ENCODE peak calls at places on chromosomes 5 and 9, in five cellular contexts. One of them, this sample, is unnamed.

GRCh38 chr5:167392252-167392651 is 899.2 kb upstream of the WWC1 start:
- DNase-seq in GM13977: no peak
- DNase-seq in neural crest cell: no peak
- DNase-seq in AG04450: no peak
- DNase-seq in progenitor cell of endocrine pancreas: no peak
- DNase-seq in this sample: no peak

GRCh38 chr9:92360083-92360482 is 34.3 kb downstream of the CENPP start:
- DNase-seq in AG04450: no peak
- DNase-seq in GM13977: no peak
- DNase-seq in progenitor cell of endocrine pancreas: no peak
- DNase-seq in neural crest cell: no peak
- DNase-seq in this sample: no peak

GRCh38 chr5:177537389-177538361 is 16.7 kb downstream of the FAM193B start:
- DNase-seq in neural crest cell: no peak
- DNase-seq in AG04450: peak
- DNase-seq in progenitor cell of endocrine pancreas: no peak
- DNase-seq in GM13977: no peak
- DNase-seq in this sample: no peak

GRCh38 chr9:132244582-132245455 is 83.0 kb downstream of the NTNG2 start:
- DNase-seq in GM13977: no peak
- DNase-seq in neural crest cell: no peak
- DNase-seq in progenitor cell of endocrine pancreas: no peak
- DNase-seq in AG04450: no peak
- DNase-seq in this sample: peak

GRCh38 chr5:15500326-15500958 is 462 bp downstream of the FBXL7 start:
- DNase-seq in AG04450: no peak
- DNase-seq in neural crest cell: peak
- DNase-seq in GM13977: no peak
- DNase-seq in progenitor cell of endocrine pancreas: peak
- DNase-seq in this sample: peak

GRCh38 chr9:114484854-114485443 is 20.3 kb downstream of the WHRN start:
- DNase-seq in progenitor cell of endocrine pancreas: no peak
- DNase-seq in neural crest cell: no peak
- DNase-seq in AG04450: peak
- DNase-seq in GM13977: peak
- DNase-seq in this sample: no peak

GRCh38 chr9:129491486-129491855 is 129.4 kb downstream of the C9orf50 start:
- DNase-seq in GM13977: no peak
- DNase-seq in progenitor cell of endocrine pancreas: no peak
- DNase-seq in neural crest cell: no peak
- DNase-seq in AG04450: no peak
- DNase-seq in this sample: no peak

GRCh38 chr5:148482697-148483462 is 99.1 kb downstream of the FBXO38 start:
- DNase-seq in neural crest cell: peak
- DNase-seq in progenitor cell of endocrine pancreas: peak
- DNase-seq in AG04450: no peak
- DNase-seq in GM13977: peak
- DNase-seq in this sample: peak

GRCh38 chr9:99873531-99873930 is 32.9 kb upstream of the STX17 start:
- DNase-seq in progenitor cell of endocrine pancreas: no peak
- DNase-seq in GM13977: no peak
- DNase-seq in neural crest cell: no peak
- DNase-seq in AG04450: peak
- DNase-seq in this sample: no peak

GRCh38 chr9:98494852-98495251 is 213.9 kb downstream of the GABBR2 start:
- DNase-seq in progenitor cell of endocrine pancreas: no peak
- DNase-seq in AG04450: no peak
- DNase-seq in neural crest cell: no peak
- DNase-seq in GM13977: no peak
- DNase-seq in this sample: no peak

GRCh38 chr5:56561-57290 is 35.2 kb upstream of the PLEKHG4B start:
- DNase-seq in AG04450: no peak
- DNase-seq in GM13977: peak
- DNase-seq in progenitor cell of endocrine pancreas: peak
- DNase-seq in neural crest cell: no peak
- DNase-seq in this sample: no peak

GRCh38 chr5:108196276-108196675 is 185.6 kb downstream of the FBXL17 start:
- DNase-seq in neural crest cell: no peak
- DNase-seq in GM13977: no peak
- DNase-seq in AG04450: no peak
- DNase-seq in progenitor cell of endocrine pancreas: no peak
- DNase-seq in this sample: no peak

GRCh38 chr9:86591472-86591871 is 237.3 kb upstream of the TUT7 start:
- DNase-seq in GM13977: no peak
- DNase-seq in AG04450: no peak
- DNase-seq in progenitor cell of endocrine pancreas: no peak
- DNase-seq in neural crest cell: no peak
- DNase-seq in this sample: no peak

GRCh38 chr9:69548676-69549075 is 123.5 kb downstream of the APBA1 start:
- DNase-seq in AG04450: no peak
- DNase-seq in GM13977: no peak
- DNase-seq in neural crest cell: peak
- DNase-seq in progenitor cell of endocrine pancreas: no peak
- DNase-seq in this sample: no peak

GRCh38 chr9:126532019-126532462 is 81.7 kb upstream of the LMX1B start:
- DNase-seq in GM13977: no peak
- DNase-seq in neural crest cell: no peak
- DNase-seq in AG04450: no peak
- DNase-seq in progenitor cell of endocrine pancreas: no peak
- DNase-seq in this sample: peak

GRCh38 chr9:36939655-36940578 is 94.2 kb downstream of the PAX5 start:
- DNase-seq in GM13977: no peak
- DNase-seq in neural crest cell: no peak
- DNase-seq in progenitor cell of endocrine pancreas: no peak
- DNase-seq in AG04450: no peak
- DNase-seq in this sample: no peak

GRCh38 chr5:66138572-66139116 is 5.5 kb upstream of the SREK1 start:
- DNase-seq in progenitor cell of endocrine pancreas: no peak
- DNase-seq in neural crest cell: no peak
- DNase-seq in GM13977: no peak
- DNase-seq in AG04450: no peak
- DNase-seq in this sample: no peak

GRCh38 chr5:4027335-4027734 is 431.7 kb downstream of the IRX1 start:
- DNase-seq in GM13977: no peak
- DNase-seq in AG04450: no peak
- DNase-seq in neural crest cell: no peak
- DNase-seq in progenitor cell of endocrine pancreas: no peak
- DNase-seq in this sample: no peak

GRCh38 chr5:109246841-109247592 is 162.8 kb downstream of the PJA2 start:
- DNase-seq in neural crest cell: no peak
- DNase-seq in AG04450: no peak
- DNase-seq in GM13977: no peak
- DNase-seq in progenitor cell of endocrine pancreas: no peak
- DNase-seq in this sample: no peak
- TF ChIP-seq CTCF in neural crest cell: no peak
- TF ChIP-seq CTCF in AG04450: no peak
- TF ChIP-seq CTCF in GM13977: no peak
- TF ChIP-seq CTCF in progenitor cell of endocrine pancreas: no peak
- TF ChIP-seq CTCF in this sample: no peak

DNA sequence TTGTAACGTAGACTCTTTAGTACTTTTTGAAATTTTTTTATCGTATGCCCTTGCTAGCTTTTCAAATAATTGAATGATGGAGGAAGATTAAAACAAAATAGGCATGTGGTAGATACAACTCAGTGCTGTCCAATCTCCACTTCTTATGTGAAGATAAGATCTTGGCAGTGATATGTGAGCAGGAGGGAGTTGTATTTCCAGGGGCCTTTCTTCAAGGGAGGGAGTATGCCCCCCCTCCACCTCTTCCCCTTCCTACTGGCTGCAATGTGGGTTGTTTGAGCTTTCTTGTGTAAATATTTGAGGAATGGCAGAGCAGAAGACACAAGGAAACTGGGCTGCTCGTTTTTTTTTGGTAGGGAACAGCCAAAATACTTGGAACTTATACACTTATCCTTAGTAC is 374.9 kb downstream of the PSAT1 start:
- DNase-seq in GM13977: no peak
- DNase-seq in progenitor cell of endocrine pancreas: no peak
- DNase-seq in neural crest cell: no peak
- DNase-seq in AG04450: no peak
- DNase-seq in this sample: no peak
- TF ChIP-seq CTCF in GM13977: no peak
- TF ChIP-seq CTCF in progenitor cell of endocrine pancreas: no peak
- TF ChIP-seq CTCF in neural crest cell: no peak
- TF ChIP-seq CTCF in AG04450: no peak
- TF ChIP-seq CTCF in this sample: no peak

GRCh38 chr9:137304383-137305059 is 2.5 kb upstream of the NRARP start:
- DNase-seq in progenitor cell of endocrine pancreas: peak
- DNase-seq in neural crest cell: no peak
- DNase-seq in AG04450: no peak
- DNase-seq in GM13977: no peak
- DNase-seq in this sample: peak
- TF ChIP-seq CTCF in progenitor cell of endocrine pancreas: peak
- TF ChIP-seq CTCF in neural crest cell: peak
- TF ChIP-seq CTCF in AG04450: peak
- TF ChIP-seq CTCF in GM13977: no peak
- TF ChIP-seq CTCF in this sample: no peak

GRCh38 chr9:38066167-38066906 is 2.7 kb downstream of the SHB start:
- DNase-seq in progenitor cell of endocrine pancreas: no peak
- DNase-seq in AG04450: no peak
- DNase-seq in GM13977: no peak
- DNase-seq in neural crest cell: no peak
- DNase-seq in this sample: no peak
- TF ChIP-seq CTCF in progenitor cell of endocrine pancreas: peak
- TF ChIP-seq CTCF in AG04450: peak
- TF ChIP-seq CTCF in GM13977: no peak
- TF ChIP-seq CTCF in neural crest cell: no peak
- TF ChIP-seq CTCF in this sample: no peak

GRCh38 chr9:133342570-133342969 is 5.4 kb downstream of the MED22 start:
- DNase-seq in GM13977: no peak
- DNase-seq in neural crest cell: no peak
- DNase-seq in progenitor cell of endocrine pancreas: no peak
- DNase-seq in AG04450: no peak
- DNase-seq in this sample: peak

GRCh38 chr9:133340256-133340655 is 4.3 kb upstream of the SURF6 start:
- DNase-seq in progenitor cell of endocrine pancreas: no peak
- DNase-seq in AG04450: no peak
- DNase-seq in GM13977: no peak
- DNase-seq in neural crest cell: no peak
- DNase-seq in this sample: no peak

GRCh38 chr9:133341369-133342082 is 5.5 kb upstream of the SURF6 start:
- DNase-seq in GM13977: no peak
- DNase-seq in neural crest cell: no peak
- DNase-seq in AG04450: no peak
- DNase-seq in progenitor cell of endocrine pancreas: no peak
- DNase-seq in this sample: no peak

GRCh38 chr9:133340916-133341315 is 4.9 kb upstream of the SURF6 start:
- DNase-seq in progenitor cell of endocrine pancreas: no peak
- DNase-seq in neural crest cell: no peak
- DNase-seq in AG04450: no peak
- DNase-seq in GM13977: no peak
- DNase-seq in this sample: no peak

DNA sequence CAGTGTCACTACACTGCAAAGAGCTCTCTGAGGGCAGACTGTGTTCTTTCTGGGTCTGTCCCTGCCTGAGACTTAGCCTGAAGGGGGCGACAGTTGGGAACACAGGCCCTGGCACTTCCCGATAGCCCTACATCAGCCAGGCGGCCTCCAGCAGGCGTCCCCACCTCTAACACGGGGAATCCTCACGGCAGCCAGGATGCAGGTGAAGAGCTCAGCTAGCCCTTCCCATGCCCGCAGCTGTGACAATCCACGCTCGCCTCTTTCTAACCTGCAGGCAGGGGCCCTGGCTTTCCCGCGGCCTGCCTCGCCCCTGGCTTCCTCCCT is 5.9 kb downstream of the MED22 start:
- DNase-seq in GM13977: no peak
- DNase-seq in AG04450: no peak
- DNase-seq in progenitor cell of endocrine pancreas: no peak
- DNase-seq in neural crest cell: no peak
- DNase-seq in this sample: peak
- TF ChIP-seq CTCF in GM13977: peak
- TF ChIP-seq CTCF in AG04450: no peak
- TF ChIP-seq CTCF in progenitor cell of endocrine pancreas: no peak
- TF ChIP-seq CTCF in neural crest cell: peak
- TF ChIP-seq CTCF in this sample: peak

DNA sequence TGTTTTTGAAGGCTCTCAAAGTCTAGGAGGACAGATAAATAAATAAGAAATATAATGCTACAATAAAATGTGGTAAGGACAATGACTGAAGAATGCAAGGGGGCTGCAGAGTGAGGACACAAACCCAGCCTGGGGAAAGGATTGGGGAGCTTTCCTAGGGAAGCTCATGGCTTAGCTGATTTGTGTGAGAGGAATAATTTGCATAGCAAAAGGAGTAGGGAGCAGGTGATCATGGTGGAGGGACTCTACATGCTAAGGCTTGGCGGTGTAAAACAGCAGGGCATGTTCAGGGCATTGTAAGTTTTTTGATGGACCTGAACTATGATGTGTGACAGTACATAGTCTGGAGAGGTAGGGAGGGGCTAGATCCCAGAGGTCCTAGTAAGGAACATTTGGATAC is 49.5 kb upstream of the CLINT1 start:
- DNase-seq in GM13977: no peak
- DNase-seq in neural crest cell: no peak
- DNase-seq in progenitor cell of endocrine pancreas: no peak
- DNase-seq in AG04450: no peak
- DNase-seq in this sample: no peak
- TF ChIP-seq CTCF in GM13977: no peak
- TF ChIP-seq CTCF in neural crest cell: no peak
- TF ChIP-seq CTCF in progenitor cell of endocrine pancreas: no peak
- TF ChIP-seq CTCF in AG04450: no peak
- TF ChIP-seq CTCF in this sample: no peak